ENCODE peak calls at places on chromosomes 11 and 22, in ten cellular contexts. O is PC-9, G is heart left ventricle, L is astrocyte of the cerebellum, U is colonic mucosa, N is psoas muscle, F is BE2C, M is fibroblast of mammary gland, S is stomach, X is ovary. K is an unnamed sample.

GRCh38 chr11:70865356-70865755 is 387.0 kb downstream of the SHANK2 start:
- DNase-seq in S (no peak), L (no peak), G (no peak), O (no peak), U (no peak), M (no peak), N (peak; percentile 21), F (no peak), X (no peak), K (no peak)

GRCh38 chr11:18229501-18229900 is 7.1 kb downstream of the SAA4 start:
- DNase-seq in L (no peak), O (no peak), X (no peak), G (no peak), N (no peak), S (no peak), M (no peak), F (no peak), U (no peak), K (no peak)

GRCh38 chr22:24244144-24244787 is 616 bp downstream of the GGT5 start:
- DNase-seq in L (no peak), U (no peak), O (no peak), F (peak; percentile 67), G (peak; percentile 65), N (peak; percentile 61), X (peak; percentile 61), S (no peak), M (peak; percentile 86), K (no peak)

GRCh38 chr22:37802310-37803194 is 5.2 kb upstream of the GCAT start:
- DNase-seq in G (peak; percentile 80), M (no peak), F (peak; percentile 78), X (peak; percentile 67), O (peak; percentile 52), N (peak; percentile 78), L (no peak), S (peak; percentile 60), U (peak; percentile 70), K (no peak)

GRCh38 chr11:65853249-65853979 is 4.6 kb downstream of the CFL1 start:
- DNase-seq in M (no peak), N (no peak), O (no peak), S (no peak), G (no peak), F (no peak), U (peak; percentile 40), X (no peak), L (no peak), K (no peak)

GRCh38 chr22:48743601-48744282 is 1083.9 kb downstream of the BRD1 start:
- DNase-seq in N (no peak), G (peak; percentile 47), S (peak; percentile 18), X (no peak), U (no peak), F (no peak), L (no peak), M (no peak), O (no peak), K (no peak)

GRCh38 chr11:75783416-75784084 is 15.0 kb downstream of the DGAT2 start:
- DNase-seq in F (no peak), X (no peak), G (no peak), O (no peak), N (no peak), L (no peak), M (no peak), S (no peak), U (no peak), K (no peak)

GRCh38 chr22:44143596-44143995 is 37.1 kb upstream of the PARVG start:
- DNase-seq in S (no peak), O (no peak), M (no peak), G (peak; percentile 42), N (no peak), U (no peak), F (no peak), L (no peak), X (no peak), K (no peak)

GRCh38 chr11:75325713-75326438 is 25.6 kb downstream of the ARRB1 start:
- DNase-seq in O (no peak), F (peak; percentile 47), M (peak; percentile 96), U (peak; percentile 71), X (peak; percentile 64), N (peak; percentile 87), G (peak; percentile 75), L (peak; percentile 34), S (peak; percentile 85), K (peak; percentile 62)

GRCh38 chr22:43185860-43186261 is 1.1 kb downstream of the TTLL12 start:
- DNase-seq in S (peak; percentile 87), M (peak; percentile 37), L (no peak), F (peak; percentile 61), O (no peak), U (peak; percentile 76), X (peak; percentile 71), N (peak; percentile 74), G (peak; percentile 82), K (no peak)

GRCh38 chr22:37353839-37354238 is 71.5 kb downstream of the CYTH4 start:
- DNase-seq in L (peak; percentile 74), F (no peak), X (no peak), M (no peak), O (peak; percentile 99), G (no peak), U (no peak), N (no peak), S (no peak), K (peak; percentile 72)

GRCh38 chr11:123559418-123559817 is 95.0 kb downstream of the SCN3B start:
- DNase-seq in X (no peak), G (no peak), L (no peak), S (no peak), M (no peak), F (no peak), N (no peak), O (no peak), U (no peak), K (no peak)

DNA sequence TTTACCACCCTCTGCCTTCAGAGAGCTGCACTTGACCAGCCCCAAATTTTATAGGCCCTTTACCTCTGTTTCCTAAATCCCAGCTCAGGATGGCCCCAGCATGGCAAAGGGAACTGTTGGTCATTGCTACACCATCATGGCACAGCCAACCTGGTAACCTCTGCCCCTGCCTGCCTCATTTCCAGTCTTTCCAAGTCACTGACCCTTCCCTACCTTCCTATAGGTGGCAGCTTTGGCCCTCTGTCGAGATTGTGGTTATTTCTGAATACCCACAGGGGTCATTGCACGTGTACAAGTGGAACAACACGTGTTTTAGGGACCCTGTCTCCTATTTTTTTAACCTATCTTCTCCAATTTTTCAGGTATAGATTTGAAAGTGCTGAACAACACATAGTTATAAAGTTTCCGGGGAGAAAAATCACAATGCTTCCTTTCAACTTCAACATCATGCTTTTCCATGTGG is 2.8 kb downstream of the GALNT18 start:
- DNase-seq in L (no peak), F (no peak), N (no peak), U (no peak), G (no peak), O (no peak), X (no peak), S (no peak), M (no peak), K (no peak)
- TF ChIP-seq CTCF in L (no peak), F (no peak), N (no peak), U (no peak), G (peak; percentile 10), O (no peak), X (no peak), S (no peak), M (no peak), K (no peak)

GRCh38 chr11:64026575-64027213 is 9.0 kb upstream of the FLRT1 start:
- DNase-seq in U (no peak), L (no peak), M (no peak), N (no peak), X (no peak), F (no peak), O (no peak), G (no peak), S (no peak), K (no peak)

GRCh38 chr11:64023731-64024710 is 11.7 kb upstream of the FLRT1 start:
- DNase-seq in G (no peak), X (no peak), M (no peak), O (no peak), S (no peak), U (no peak), L (no peak), N (no peak), F (no peak), K (no peak)

GRCh38 chr11:64022125-64022784 is 13.5 kb upstream of the FLRT1 start:
- DNase-seq in G (no peak), L (no peak), X (no peak), M (no peak), N (no peak), F (no peak), O (no peak), S (no peak), U (no peak), K (no peak)

GRCh38 chr11:64027619-64028397 is 7.9 kb upstream of the FLRT1 start:
- DNase-seq in S (no peak), X (no peak), F (no peak), N (no peak), L (no peak), G (no peak), O (no peak), U (no peak), M (no peak), K (no peak)

DNA sequence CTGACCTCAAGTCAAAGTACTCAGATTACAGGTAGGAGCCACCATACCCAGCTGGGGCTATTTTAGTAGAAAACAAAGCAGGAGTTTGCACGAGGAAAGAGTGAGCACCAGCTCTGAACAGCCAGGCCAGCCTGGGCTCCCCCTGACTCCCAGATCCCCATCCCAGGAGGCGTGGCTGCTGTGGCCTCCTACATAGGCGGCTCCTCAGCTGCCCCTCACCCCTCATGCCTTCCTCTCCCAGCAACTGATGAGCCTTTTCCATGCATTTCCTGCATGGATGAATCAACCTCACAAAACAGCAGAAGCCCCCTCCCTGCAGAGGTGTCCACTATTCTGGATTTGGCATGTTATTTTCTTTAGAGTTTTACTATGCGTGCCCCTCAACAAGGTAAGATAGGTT is 10.5 kb upstream of the FLRT1 start:
- DNase-seq in S (no peak), U (no peak), F (no peak), M (no peak), G (no peak), L (no peak), N (no peak), X (no peak), O (no peak), K (no peak)
- H3K4me3 ChIP-seq in S (no peak overlapping the region), U (no peak overlapping the region), F (no peak overlapping the region), M (no peak overlapping the region), G (no peak overlapping the region), L (no peak overlapping the region), N (no peak overlapping the region), X (no peak overlapping the region), O (no peak overlapping the region), K (no peak overlapping the region)

DNA sequence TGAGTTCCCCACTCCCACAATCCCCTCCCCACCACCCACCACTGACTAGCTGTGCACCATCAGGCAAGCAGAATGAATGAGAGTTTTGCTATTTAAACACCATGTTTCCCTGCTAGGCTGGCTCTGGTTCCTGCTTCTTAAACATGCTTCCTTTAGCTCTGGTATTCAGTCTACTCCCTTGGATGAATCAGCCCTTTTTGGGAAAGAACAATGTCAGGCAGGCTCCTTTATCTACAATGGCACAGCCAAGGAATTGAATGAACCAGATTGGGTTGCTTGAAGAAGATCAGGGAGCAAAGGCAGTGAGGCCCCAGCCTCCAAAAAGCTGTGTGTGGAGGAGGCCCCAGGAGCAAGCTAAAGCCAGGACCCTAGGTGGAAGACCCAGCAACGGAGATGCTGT is 92.9 kb upstream of the ISX start:
- DNase-seq in U (no peak), S (no peak), G (no peak), F (no peak), M (no peak), O (no peak), L (no peak), N (no peak), X (no peak), K (no peak)
- TF ChIP-seq CTCF in U (no peak), S (no peak), G (no peak), F (no peak), M (no peak), O (no peak), L (no peak), N (no peak), X (no peak), K (no peak)

GRCh38 chr11:102320166-102320565 is 2.9 kb downstream of the BIRC3 start:
- DNase-seq in M (no peak), N (no peak), F (no peak), L (no peak), S (no peak), O (peak; percentile 28), U (no peak), G (no peak), X (no peak), K (no peak)
- H3K4me3 ChIP-seq in M (no peak overlapping the region), N (no peak overlapping the region), F (no peak overlapping the region), L (no peak overlapping the region), S (peak overlapping the region; percentile 67), O (no peak overlapping the region), U (peak overlapping the region; percentile 46), G (no peak overlapping the region), X (no peak overlapping the region), K (no peak overlapping the region)